ENCODE peak calls at places on chromosomes 5 and 9, in five cellular contexts. E, X, N, J and Q are unnamed samples.

GRCh38 chr5:170623576-170624181 is 119.9 kb downstream of the KCNIP1 start:
- DNase-seq in E (no peak), N (no peak), J (peak), X (peak), Q (no peak)

GRCh38 chr5:151156732-151157402 is 712 bp downstream of the ANXA6 start:
- DNase-seq in N (no peak), J (no peak), X (no peak), E (no peak), Q (no peak)

GRCh38 chr5:149215478-149216042 is 56.1 kb upstream of the AFAP1L1 start:
- DNase-seq in N (no peak), J (peak), X (no peak), E (no peak), Q (no peak)

GRCh38 chr5:114101153-114101552 is 260.7 kb upstream of the KCNN2 start:
- DNase-seq in J (peak), X (peak), E (no peak), N (no peak), Q (peak)

GRCh38 chr9:112065781-112066606 is 109.1 kb downstream of the SUSD1 start:
- DNase-seq in E (no peak), N (peak), J (peak), X (peak), Q (no peak)

GRCh38 chr5:7592910-7593309 is 197.0 kb downstream of the ADCY2 start:
- DNase-seq in N (no peak), E (no peak), J (no peak), X (no peak), Q (no peak)

GRCh38 chr9:121495976-121496375 is 3.7 kb downstream of the GGTA1 start:
- DNase-seq in N (no peak), X (no peak), E (no peak), J (no peak), Q (no peak)

GRCh38 chr5:60722416-60722815 is 22.4 kb upstream of the DEPDC1B start:
- DNase-seq in N (no peak), E (no peak), X (no peak), J (no peak), Q (no peak)

GRCh38 chr5:58182287-58182841 is 277.5 kb downstream of the PLK2 start:
- DNase-seq in J (no peak), N (no peak), E (no peak), X (no peak), Q (no peak)

GRCh38 chr9:137041134-137041533 is 4.8 kb downstream of the NPDC1 start:
- DNase-seq in N (no peak), E (no peak), J (no peak), X (no peak), Q (no peak)

GRCh38 chr5:76175821-76176403 is 92.7 kb downstream of the SV2C start:
- DNase-seq in N (no peak), E (no peak), X (no peak), J (no peak), Q (no peak)

GRCh38 chr5:14873093-14873492 is 1.5 kb upstream of the ANKH start:
- DNase-seq in J (no peak), E (no peak), X (no peak), N (no peak), Q (no peak)

GRCh38 chr5:14871084-14871572 is 450 bp downstream of the ANKH start:
- DNase-seq in J (peak), N (peak), X (no peak), E (peak), Q (no peak)

GRCh38 chr5:14873790-14874189 is 2.2 kb upstream of the ANKH start:
- DNase-seq in E (no peak), X (no peak), N (no peak), J (no peak), Q (no peak)

GRCh38 chr5:14871573-14872069 is at the start of gene ANKH:
- DNase-seq in J (peak), E (peak), N (peak), X (peak), Q (peak)

DNA sequence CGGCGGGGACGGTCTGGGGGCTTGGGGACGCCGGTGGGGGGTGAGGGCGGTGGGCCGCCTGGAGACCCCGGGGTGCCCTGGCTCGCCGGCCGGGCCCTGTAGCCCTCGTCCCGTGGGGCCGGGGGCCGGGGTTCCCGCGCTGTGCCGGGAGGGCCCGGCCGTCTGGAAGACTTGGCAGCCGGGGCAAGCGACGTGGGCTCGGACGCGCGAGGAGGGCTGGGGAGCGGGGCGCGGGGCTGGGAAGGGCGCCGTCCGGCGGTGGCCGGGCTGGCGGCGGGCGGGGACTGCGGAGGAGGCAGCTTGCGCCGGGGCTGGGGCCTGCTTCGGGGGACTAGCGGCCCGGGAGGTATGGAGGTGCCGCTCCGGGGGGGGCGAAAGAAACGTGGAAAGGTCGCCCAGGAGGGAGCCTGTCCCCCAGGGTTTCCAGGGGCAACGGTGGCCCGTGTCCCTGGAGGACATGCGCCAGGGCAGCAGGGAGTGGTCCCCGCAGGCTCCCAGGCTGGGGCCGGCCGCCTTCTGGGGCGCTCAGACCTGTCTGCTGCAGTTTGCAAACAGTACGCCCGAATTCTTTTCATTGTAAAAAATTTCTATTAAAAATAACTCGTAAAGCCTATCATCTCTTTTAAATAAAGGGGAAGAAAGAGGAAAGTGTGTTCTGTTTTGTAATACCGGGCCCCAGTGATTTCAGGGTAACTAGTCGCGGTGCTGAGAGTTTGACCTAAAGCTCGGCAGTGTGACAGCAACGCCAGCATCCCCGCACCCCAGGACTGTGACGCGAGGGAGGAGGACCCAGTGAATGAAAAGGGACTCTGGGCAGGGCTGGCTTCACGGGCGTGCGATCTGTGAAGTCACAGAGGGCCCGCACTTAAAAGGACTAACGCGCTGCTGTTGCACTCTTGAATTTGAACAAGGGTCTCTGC is 752 bp upstream of the ANKH start:
- DNase-seq in E (peak), N (peak), X (no peak), J (peak), Q (no peak)
- TF ChIP-seq CTCF in E (no peak), N (no peak), X (no peak), J (no peak), Q (no peak)

GRCh38 chr5:88677943-88678779 is 204.8 kb downstream of the MEF2C start:
- DNase-seq in X (no peak), E (no peak), J (no peak), N (no peak), Q (no peak)

GRCh38 chr5:88677502-88677901 is 205.5 kb downstream of the MEF2C start:
- DNase-seq in J (no peak), X (no peak), E (no peak), N (no peak), Q (no peak)

GRCh38 chr5:88675758-88676636 is 207.0 kb downstream of the MEF2C start:
- DNase-seq in E (no peak), N (no peak), X (peak), J (peak), Q (no peak)

GRCh38 chr5:88675159-88675757 is 207.7 kb downstream of the MEF2C start:
- DNase-seq in N (no peak), X (no peak), J (no peak), E (no peak), Q (no peak)

GRCh38 chr5:88676637-88677481 is 206.1 kb downstream of the MEF2C start:
- DNase-seq in N (no peak), E (no peak), X (no peak), J (no peak), Q (no peak)
- H3K4me3 ChIP-seq in N (no peak), E (no peak), X (peak), J (no peak), Q (no peak)

DNA sequence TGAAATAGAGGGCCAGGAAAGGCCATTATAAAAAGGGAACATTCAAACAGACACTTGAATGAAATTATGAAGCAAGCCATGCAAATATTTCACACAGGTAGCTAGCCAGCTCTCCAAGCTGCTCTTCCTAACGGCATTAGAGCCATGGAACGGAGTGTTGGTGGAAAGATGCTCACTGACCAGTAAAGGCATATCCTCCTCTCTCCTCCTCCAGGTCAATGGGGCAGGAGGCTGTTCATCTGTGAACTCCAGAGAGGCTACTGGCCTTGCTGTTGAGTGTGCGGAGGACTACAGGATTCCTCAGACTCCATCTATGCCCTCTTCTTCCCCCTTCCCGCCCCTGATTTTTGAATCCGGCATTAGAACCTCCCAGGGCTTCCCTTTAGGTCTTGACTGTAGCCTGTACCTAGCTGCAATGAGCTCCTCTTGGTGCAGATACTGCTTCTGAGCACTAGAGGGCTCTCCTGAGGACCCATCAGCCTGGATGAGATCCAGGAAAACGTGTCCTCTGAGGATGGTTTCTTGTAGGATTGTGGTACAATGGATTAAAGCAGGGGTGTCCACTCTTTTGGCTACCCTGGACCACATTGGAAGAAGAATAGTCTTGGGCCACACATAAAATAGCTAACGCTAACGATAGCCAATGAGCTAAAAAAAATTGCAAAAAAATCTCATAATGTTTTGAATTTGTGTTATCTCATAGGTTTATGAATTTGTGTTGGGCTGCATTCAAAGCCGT is 162.2 kb downstream of the SREK1 start:
- DNase-seq in X (peak), E (peak), J (peak), N (peak), Q (peak)
- TF ChIP-seq CTCF in X (peak), E (peak), J (peak), N (peak), Q (peak)

GRCh38 chr5:54524704-54525103 is 7.1 kb downstream of the SNX18 start:
- DNase-seq in E (peak), N (peak), X (no peak), J (peak), Q (no peak)

GRCh38 chr5:54525692-54526091 is 8.1 kb downstream of the SNX18 start:
- DNase-seq in X (no peak), E (no peak), N (no peak), J (no peak), Q (no peak)

GRCh38 chr5:54523534-54523933 is 6.0 kb downstream of the SNX18 start:
- DNase-seq in E (no peak), J (no peak), N (no peak), X (no peak), Q (no peak)

GRCh38 chr5:54525226-54525625 is 7.7 kb downstream of the SNX18 start:
- DNase-seq in X (no peak), E (no peak), J (no peak), N (no peak), Q (no peak)

GRCh38 chr5:54524082-54524481 is 6.5 kb downstream of the SNX18 start:
- DNase-seq in J (no peak), E (no peak), X (no peak), N (no peak), Q (no peak)
- H3K4me3 ChIP-seq in J (no peak), E (peak), X (peak), N (peak), Q (no peak)